ENCODE peak calls at places on chromosomes 2 and 18, in six cellular contexts. X, G, M, Z, T and W are unnamed samples.

GRCh38 chr2:38602136-38602731 is 494 bp downstream of the HNRNPLL start:
- DNase-seq in X (peak), G (peak), M (peak), Z (peak), T (peak), W (peak)

GRCh38 chr2:34980689-34981088 is 1374.9 kb upstream of the CRIM1 start:
- DNase-seq in X (no peak), G (no peak), M (no peak), Z (no peak), T (no peak), W (no peak)

GRCh38 chr18:42038936-42039335 is 83.9 kb downstream of the PIK3C3 start:
- DNase-seq in X (no peak), G (no peak), M (no peak), Z (no peak), T (no peak), W (no peak)

GRCh38 chr2:151490276-151490675 is 80.6 kb downstream of the RIF1 start:
- DNase-seq in X (no peak), G (no peak), M (no peak), Z (no peak), T (no peak), W (no peak)

GRCh38 chr2:129078548-129078947 is 759.9 kb upstream of the HS6ST1 start:
- DNase-seq in X (no peak), G (no peak), M (no peak), Z (no peak), T (peak), W (no peak)

GRCh38 chr2:188984680-188985079 is 10.5 kb downstream of the COL3A1 start:
- DNase-seq in X (peak), G (no peak), M (no peak), Z (no peak), T (no peak), W (no peak)

GRCh38 chr2:42935692-42936631 is 143.6 kb upstream of the HAAO start:
- DNase-seq in X (no peak), G (no peak), M (no peak), Z (no peak), T (no peak), W (no peak)

GRCh38 chr18:56038258-56039030 is 450.5 kb upstream of the TCF4 start:
- DNase-seq in X (no peak), G (no peak), M (no peak), Z (no peak), T (no peak), W (no peak)

GRCh38 chr2:46175409-46175808 is 121.8 kb upstream of the EPAS1 start:
- DNase-seq in X (no peak), G (no peak), M (no peak), Z (no peak), T (no peak), W (no peak)

GRCh38 chr2:186894478-186894877 is 45.5 kb upstream of the ZSWIM2 start:
- DNase-seq in X (no peak), G (no peak), M (no peak), Z (no peak), T (no peak), W (no peak)

GRCh38 chr2:100907832-100908231 is 87.9 kb downstream of the NPAS2 start:
- DNase-seq in X (no peak), G (no peak), M (no peak), Z (no peak), T (no peak), W (no peak)

GRCh38 chr18:12839057-12839525 is 44.9 kb downstream of the PTPN2 start:
- DNase-seq in X (no peak), G (no peak), M (no peak), Z (no peak), T (no peak), W (no peak)

GRCh38 chr2:66113988-66114625 is 320.8 kb upstream of the MEIS1 start:
- DNase-seq in X (no peak), G (no peak), M (no peak), Z (no peak), T (no peak), W (no peak)

GRCh38 chr2:71353247-71353646 is 21.7 kb downstream of the ZNF638 start:
- DNase-seq in X (no peak), G (no peak), M (no peak), Z (no peak), T (no peak), W (no peak)

GRCh38 chr2:66433945-66434678 is 813 bp upstream of the MEIS1 start:
- DNase-seq in X (no peak), G (peak), M (peak), Z (peak), T (peak), W (peak)

GRCh38 chr2:157692768-157693167 is 64.1 kb upstream of the ACVR1C start:
- DNase-seq in X (peak), G (no peak), M (no peak), Z (no peak), T (no peak), W (no peak)

GRCh38 chr18:48733854-48734253 is 195.0 kb downstream of the CTIF start:
- DNase-seq in X (peak), G (no peak), M (no peak), Z (peak), T (no peak), W (no peak)

GRCh38 chr2:172300851-172301250 is 126.5 kb upstream of the ITGA6 start:
- DNase-seq in X (no peak), G (no peak), M (no peak), Z (no peak), T (no peak), W (no peak)

GRCh38 chr2:138707424-138708074 is 72.6 kb downstream of the NXPH2 start:
- DNase-seq in X (no peak), G (no peak), M (no peak), Z (no peak), T (no peak), W (no peak)

GRCh38 chr2:143611336-143611735 is 482.1 kb downstream of the ARHGAP15 start:
- DNase-seq in X (no peak), G (no peak), M (no peak), Z (no peak), T (no peak), W (no peak)

GRCh38 chr2:200218645-200219044 is 87.8 kb upstream of the SPATS2L start:
- DNase-seq in X (no peak), G (no peak), M (no peak), Z (no peak), T (no peak), W (no peak)

GRCh38 chr2:162258686-162259085 is 15.4 kb upstream of the FAP start:
- DNase-seq in X (no peak), G (no peak), M (no peak), Z (no peak), T (no peak), W (no peak)

GRCh38 chr2:201507725-201508124 is 56.2 kb downstream of the STRADB start:
- DNase-seq in X (no peak), G (no peak), M (no peak), Z (no peak), T (no peak), W (no peak)

GRCh38 chr2:71640459-71640858 is 187.1 kb downstream of the DYSF start:
- DNase-seq in X (no peak), G (no peak), M (no peak), Z (no peak), T (no peak), W (no peak)

GRCh38 chr2:101820519-101820918 is 123.0 kb downstream of the MAP4K4 start:
- DNase-seq in X (no peak), G (no peak), M (no peak), Z (no peak), T (no peak), W (no peak)

GRCh38 chr18:12750076-12750707 is 47.4 kb downstream of the PSMG2 start:
- DNase-seq in X (no peak), G (no peak), M (no peak), Z (no peak), T (no peak), W (no peak)

GRCh38 chr2:1863861-1864260 is 119.5 kb upstream of the PXDN start:
- DNase-seq in X (no peak), G (no peak), M (no peak), Z (no peak), T (peak), W (no peak)

GRCh38 chr2:54772110-54772509 is 48.6 kb downstream of the EML6 start:
- DNase-seq in X (no peak), G (no peak), M (no peak), Z (no peak), T (no peak), W (no peak)

GRCh38 chr2:201707753-201708152 is 9.3 kb upstream of the MPP4 start:
- DNase-seq in X (no peak), G (no peak), M (no peak), Z (no peak), T (no peak), W (no peak)

GRCh38 chr2:182980115-182980514 is 58.1 kb downstream of the NCKAP1 start:
- DNase-seq in X (no peak), G (no peak), M (no peak), Z (no peak), T (no peak), W (no peak)

GRCh38 chr18:55830490-55830889 is 242.5 kb upstream of the TCF4 start:
- DNase-seq in X (peak), G (no peak), M (no peak), Z (no peak), T (no peak), W (no peak)

GRCh38 chr2:227788556-227788955 is 25.1 kb upstream of the CCL20 start:
- DNase-seq in X (no peak), G (no peak), M (no peak), Z (no peak), T (no peak), W (no peak)

GRCh38 chr2:148244593-148245292 is 223.9 kb downstream of the MBD5 start:
- DNase-seq in X (no peak), G (no peak), M (no peak), Z (no peak), T (no peak), W (no peak)

GRCh38 chr2:95012881-95013550 is 12.5 kb upstream of the MAL start:
- DNase-seq in X (no peak), G (no peak), M (no peak), Z (no peak), T (no peak), W (no peak)

GRCh38 chr18:27202771-27203170 is 17.7 kb upstream of the CHST9 start:
- DNase-seq in X (no peak), G (no peak), M (no peak), Z (no peak), T (no peak), W (no peak)

GRCh38 chr2:231361701-231362588 is 33.6 kb upstream of the B3GNT7 start:
- DNase-seq in X (no peak), G (no peak), M (no peak), Z (no peak), T (peak), W (no peak)

GRCh38 chr18:33700513-33700976 is 122.5 kb downstream of the ASXL3 start:
- DNase-seq in X (no peak), G (no peak), M (no peak), Z (no peak), T (no peak), W (no peak)

GRCh38 chr2:239891692-239892091 is 133.4 kb downstream of the NDUFA10 start:
- DNase-seq in X (no peak), G (no peak), M (no peak), Z (no peak), T (peak), W (no peak)
- TF ChIP-seq CTCF in X (no peak), G (no peak), M (no peak), Z (no peak), T (no peak), W (no peak)

DNA sequence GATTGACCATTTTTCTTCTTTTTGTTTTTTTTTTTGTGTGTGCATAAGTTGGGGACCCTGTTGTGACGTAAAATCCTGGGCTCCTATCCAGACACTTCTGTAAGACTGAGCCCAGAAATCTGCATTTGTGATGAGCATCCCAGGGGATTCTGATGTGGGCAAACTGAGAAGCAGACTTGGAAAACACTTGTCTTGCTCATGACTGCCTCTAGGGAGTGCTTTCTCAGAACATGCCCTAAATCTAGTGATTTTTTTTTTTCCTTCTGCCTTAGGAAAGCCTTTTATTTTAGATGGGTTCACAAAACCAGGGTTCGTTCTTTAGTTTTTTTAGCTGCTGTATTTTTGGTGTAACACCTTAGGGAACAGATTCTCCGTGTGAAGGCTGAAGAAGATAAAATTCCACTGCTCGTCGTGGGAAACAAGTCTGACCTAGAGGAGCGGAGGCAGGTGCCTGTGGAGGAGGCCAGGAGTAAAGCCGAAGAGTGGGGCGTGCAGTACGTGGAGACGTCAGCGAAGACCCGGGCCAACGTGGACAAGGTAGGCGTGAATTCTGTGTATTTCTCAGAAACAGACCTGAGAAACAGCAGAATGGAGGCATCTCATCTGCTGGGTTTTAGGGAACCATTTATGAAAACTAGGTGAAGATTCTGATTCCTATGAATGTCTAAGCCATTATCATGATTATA is 36.7 kb downstream of the RALB start:
- DNase-seq in X (no peak), G (no peak), M (no peak), Z (no peak), T (no peak), W (no peak)
- TF ChIP-seq CTCF in X (no peak), G (no peak), M (no peak), Z (no peak), T (peak), W (no peak)

GRCh38 chr18:11179959-11180519 is 30.7 kb upstream of the PIEZO2 start:
- DNase-seq in X (peak), G (no peak), M (no peak), Z (no peak), T (no peak), W (no peak)
- TF ChIP-seq CTCF in X (no peak), G (no peak), M (no peak), Z (no peak), T (no peak), W (no peak)

GRCh38 chr2:109260886-109261700 is 132.1 kb downstream of the SH3RF3 start:
- DNase-seq in X (no peak), G (no peak), M (peak), Z (no peak), T (peak), W (peak)
- TF ChIP-seq CTCF in X (no peak), G (no peak), M (no peak), Z (peak), T (peak), W (peak)

GRCh38 chr2:216688731-216689360 is 6.5 kb downstream of the IGFBP5 start:
- DNase-seq in X (peak), G (no peak), M (no peak), Z (peak), T (no peak), W (no peak)

GRCh38 chr2:216685327-216685875 is 9.9 kb downstream of the IGFBP5 start:
- DNase-seq in X (no peak), G (no peak), M (no peak), Z (no peak), T (no peak), W (no peak)

GRCh38 chr2:216687111-216687510 is 8.2 kb downstream of the IGFBP5 start:
- DNase-seq in X (no peak), G (no peak), M (no peak), Z (no peak), T (no peak), W (no peak)

GRCh38 chr2:216689397-216689796 is 6.0 kb downstream of the IGFBP5 start:
- DNase-seq in X (peak), G (no peak), M (no peak), Z (no peak), T (no peak), W (no peak)

DNA sequence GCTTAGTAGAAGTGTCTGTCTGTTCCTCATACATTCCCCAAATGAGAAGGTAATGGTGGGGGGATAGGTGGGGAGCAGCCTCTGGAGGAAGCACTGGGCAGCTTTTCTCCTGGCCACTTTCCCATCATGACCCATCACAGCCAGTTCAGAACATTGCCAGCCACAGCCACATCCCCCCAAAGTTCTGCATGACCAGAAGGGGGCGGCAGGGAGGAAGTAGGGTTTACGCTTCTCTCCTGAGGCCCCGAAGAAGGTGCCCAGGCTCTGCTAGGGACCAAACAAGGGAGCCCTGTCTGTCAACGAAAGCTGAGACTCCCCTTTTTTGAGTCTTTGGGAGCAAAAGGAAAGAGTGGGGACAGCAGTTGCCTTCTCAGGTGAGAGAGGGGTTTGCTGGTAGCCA is 7.7 kb downstream of the IGFBP5 start:
- DNase-seq in X (no peak), G (peak), M (no peak), Z (no peak), T (peak), W (peak)
- TF ChIP-seq CTCF in X (peak), G (peak), M (no peak), Z (peak), T (peak), W (peak)

GRCh38 chr2:127063701-127064590 is 43.0 kb downstream of the BIN1 start:
- DNase-seq in X (no peak), G (no peak), M (no peak), Z (no peak), T (no peak), W (no peak)

GRCh38 chr2:127065932-127066318 is 41.0 kb downstream of the BIN1 start:
- DNase-seq in X (no peak), G (no peak), M (no peak), Z (no peak), T (no peak), W (no peak)

GRCh38 chr2:127066942-127067341 is 40.0 kb downstream of the BIN1 start:
- DNase-seq in X (peak), G (no peak), M (no peak), Z (peak), T (no peak), W (no peak)

GRCh38 chr2:127065299-127065931 is 41.5 kb downstream of the BIN1 start:
- DNase-seq in X (no peak), G (no peak), M (no peak), Z (no peak), T (no peak), W (no peak)

GRCh38 chr2:127064642-127065250 is 42.2 kb downstream of the BIN1 start:
- DNase-seq in X (peak), G (peak), M (peak), Z (peak), T (peak), W (peak)
- TF ChIP-seq CTCF in X (no peak), G (no peak), M (no peak), Z (no peak), T (no peak), W (no peak)

DNA sequence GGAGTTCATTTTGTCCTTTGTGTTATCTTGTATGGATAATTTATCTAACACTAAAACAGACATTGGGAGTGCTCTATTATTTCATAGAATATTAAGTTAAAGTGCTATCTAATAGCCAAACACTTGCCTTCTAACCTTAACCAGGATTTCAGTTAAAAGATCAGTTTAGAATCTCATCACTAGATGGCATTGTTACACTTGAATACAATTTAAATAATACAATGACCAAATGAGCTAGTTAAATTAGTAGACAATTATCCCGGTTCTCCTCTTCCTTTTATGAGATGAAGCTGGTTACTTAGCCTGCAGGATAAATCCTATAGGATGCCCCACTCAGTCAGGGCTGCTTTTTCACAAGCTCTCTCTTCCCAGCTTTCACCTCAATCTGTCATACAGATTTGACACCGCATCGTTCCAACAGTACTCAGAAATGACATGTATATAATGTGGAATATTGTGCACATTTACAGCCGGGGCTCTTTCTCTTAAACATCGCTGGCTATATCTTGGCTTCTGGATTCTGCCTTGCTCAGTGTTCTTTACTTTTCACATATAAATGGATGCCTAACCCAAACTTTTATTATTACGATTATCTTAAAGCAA is 678.8 kb downstream of the KCNJ3 start:
- DNase-seq in X (no peak), G (no peak), M (no peak), Z (no peak), T (no peak), W (no peak)
- TF ChIP-seq CTCF in X (no peak), G (peak), M (no peak), Z (peak), T (peak), W (peak)

DNA sequence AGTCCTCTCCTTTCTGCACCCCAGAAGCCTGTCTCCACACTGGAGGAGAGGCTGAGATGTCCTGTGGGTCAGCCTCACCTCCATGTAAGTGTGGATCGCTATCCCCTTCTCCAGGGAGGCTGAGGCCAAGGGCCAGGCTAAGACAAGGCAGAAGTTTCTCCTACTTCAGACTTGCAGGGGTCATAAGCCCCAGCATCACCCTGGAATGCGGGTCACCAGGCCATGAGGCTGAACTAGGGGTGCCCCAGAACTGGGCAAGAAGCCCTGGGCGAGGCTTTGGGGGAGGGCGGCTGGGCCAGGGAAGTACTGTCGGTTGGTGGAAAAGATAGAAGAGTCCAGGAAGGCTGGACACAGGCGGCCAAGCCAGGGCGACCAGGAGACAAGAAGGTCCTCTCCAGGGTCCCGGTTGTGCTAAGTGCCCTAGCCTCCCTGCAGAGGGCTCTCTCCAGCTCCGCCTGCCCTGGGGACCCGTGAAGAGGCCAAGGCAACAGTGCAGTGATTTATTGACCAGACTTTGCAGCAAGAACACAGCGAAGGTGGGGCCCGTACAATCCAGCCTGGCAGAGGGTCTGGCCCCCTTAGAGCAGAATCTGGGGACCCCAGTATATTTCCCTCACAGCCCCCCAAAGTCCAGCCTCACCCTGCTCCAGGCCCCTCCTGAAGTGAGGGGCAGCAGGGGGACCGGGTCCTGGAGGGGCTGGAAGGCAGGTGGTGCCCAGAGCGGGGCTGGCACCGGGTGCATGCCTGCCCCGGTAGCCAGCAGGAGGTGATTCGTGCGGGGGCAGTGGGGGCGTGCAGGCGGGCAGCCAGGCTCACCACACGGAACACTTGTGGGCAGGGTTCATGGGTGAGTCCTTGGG is 8.1 kb downstream of the ECEL1 start:
- DNase-seq in X (no peak), G (no peak), M (no peak), Z (peak), T (peak), W (peak)
- TF ChIP-seq CTCF in X (no peak), G (no peak), M (no peak), Z (no peak), T (peak), W (no peak)